ENCODE peak calls at places on chromosome 17, in nine cellular contexts. V, N, Q, X, A, H, S, B and O are unnamed samples.

GRCh38 chr17:63848834-63849689 is 6.6 kb upstream of the SMARCD2 start:
- DNase-seq in S (peak), H (peak), V (peak), A (peak), X (peak), Q (peak), N (peak), B (peak), O (peak)

GRCh38 chr17:56690441-56691291 is 97.2 kb downstream of the NOG start:
- DNase-seq in Q (no peak), A (no peak), S (no peak), V (no peak), B (no peak), N (no peak), X (no peak), H (no peak), O (no peak)

GRCh38 chr17:77475012-77475976 is 334.5 kb downstream of the SEC14L1 start:
- DNase-seq in B (no peak), H (no peak), N (no peak), Q (no peak), V (no peak), A (no peak), S (no peak), X (no peak), O (peak)

GRCh38 chr17:73960469-73960868 is 243.0 kb upstream of the RPL38 start:
- DNase-seq in A (no peak), V (no peak), B (no peak), Q (no peak), X (no peak), H (no peak), N (no peak), S (no peak), O (no peak)

GRCh38 chr17:65750678-65751077 is 189.2 kb upstream of the AXIN2 start:
- DNase-seq in B (peak), A (peak), S (peak), V (peak), N (peak), X (peak), H (peak), Q (no peak), O (peak)

GRCh38 chr17:78806451-78806850 is 24.4 kb upstream of the CYTH1 start:
- DNase-seq in S (no peak), N (no peak), X (no peak), A (no peak), Q (no peak), V (no peak), B (no peak), H (no peak), O (no peak)

GRCh38 chr17:17061516-17061915 is 19.3 kb downstream of the MPRIP start:
- DNase-seq in B (no peak), X (no peak), Q (no peak), S (no peak), A (no peak), V (no peak), N (no peak), H (no peak), O (no peak)

GRCh38 chr17:74392848-74393247 is 25.5 kb downstream of the GPR142 start:
- DNase-seq in B (no peak), S (no peak), Q (no peak), N (no peak), V (no peak), A (no peak), X (no peak), H (no peak), O (no peak)

GRCh38 chr17:17768415-17769088 is 68.2 kb downstream of the SREBF1 start:
- DNase-seq in S (no peak), Q (no peak), H (no peak), A (no peak), V (no peak), B (no peak), N (no peak), X (no peak), O (no peak)

GRCh38 chr17:5826384-5826783 is 242.1 kb upstream of the NLRP1 start:
- DNase-seq in Q (no peak), V (no peak), A (no peak), S (no peak), H (peak), B (no peak), X (no peak), N (no peak), O (no peak)

GRCh38 chr17:72119963-72120877 is 600 bp upstream of the SOX9 start:
- DNase-seq in N (peak), S (peak), V (peak), A (peak), B (peak), H (no peak), Q (peak), X (no peak), O (peak)

GRCh38 chr17:7590743-7591142 is 849 bp upstream of the SOX15 start:
- DNase-seq in A (peak), B (no peak), Q (no peak), S (no peak), N (no peak), H (no peak), X (no peak), V (no peak), O (no peak)

GRCh38 chr17:74729866-74730265 is 7.2 kb upstream of the RAB37 start:
- DNase-seq in S (no peak), H (no peak), X (no peak), N (no peak), Q (no peak), A (no peak), B (no peak), V (no peak), O (no peak)

GRCh38 chr17:80720624-80721577 is 176.3 kb downstream of the RPTOR start:
- DNase-seq in V (peak), S (no peak), Q (no peak), X (peak), A (peak), H (peak), B (no peak), N (no peak), O (no peak)

GRCh38 chr17:78972507-78973105 is 7.1 kb downstream of the LGALS3BP start:
- DNase-seq in A (no peak), Q (no peak), B (no peak), H (no peak), N (no peak), X (no peak), V (no peak), S (no peak), O (no peak)

GRCh38 chr17:55706808-55707773 is 15.6 kb downstream of the TMEM100 start:
- DNase-seq in Q (no peak), H (no peak), S (no peak), X (no peak), A (no peak), B (no peak), V (no peak), N (no peak), O (no peak)

GRCh38 chr17:40317345-40317873 is 8.4 kb downstream of the RARA start:
- DNase-seq in S (peak), V (peak), Q (no peak), X (peak), B (peak), A (no peak), H (no peak), N (peak), O (peak)

GRCh38 chr17:81263371-81264181 is 24.5 kb downstream of the NDUFAF8 start:
- DNase-seq in X (no peak), N (no peak), Q (no peak), A (no peak), V (no peak), S (no peak), H (no peak), B (no peak), O (no peak)

GRCh38 chr17:79781691-79782575 is 4.0 kb downstream of the CBX2 start:
- DNase-seq in B (no peak), H (no peak), S (no peak), X (no peak), N (no peak), V (no peak), A (no peak), Q (no peak), O (no peak)

GRCh38 chr17:51029568-51030463 is 90.9 kb downstream of the SPAG9 start:
- DNase-seq in N (no peak), H (no peak), A (no peak), X (no peak), B (no peak), S (no peak), V (no peak), Q (no peak), O (no peak)

GRCh38 chr17:2347805-2348685 is 10.7 kb downstream of the SGSM2 start:
- DNase-seq in X (no peak), S (no peak), N (no peak), B (no peak), Q (no peak), H (no peak), V (peak), A (peak), O (no peak)

GRCh38 chr17:70071620-70072019 is 3.4 kb upstream of the KCNJ16 start:
- DNase-seq in B (no peak), X (no peak), N (no peak), V (no peak), H (no peak), A (no peak), S (no peak), Q (no peak), O (no peak)

GRCh38 chr17:65166785-65167184 is 29.6 kb downstream of the RGS9 start:
- DNase-seq in N (no peak), Q (no peak), B (no peak), H (no peak), A (no peak), X (no peak), S (no peak), V (no peak), O (no peak)

GRCh38 chr17:82832881-82833475 is 6.8 kb downstream of the ZNF750 start:
- DNase-seq in S (no peak), Q (no peak), H (no peak), B (no peak), V (no peak), N (no peak), X (no peak), A (no peak), O (no peak)

GRCh38 chr17:82832411-82832810 is 7.4 kb downstream of the ZNF750 start:
- DNase-seq in H (no peak), X (no peak), S (no peak), Q (no peak), A (no peak), V (no peak), N (no peak), B (no peak), O (no peak)

GRCh38 chr17:82831041-82831817 is 8.6 kb downstream of the ZNF750 start:
- DNase-seq in V (no peak), B (no peak), Q (no peak), A (no peak), H (no peak), X (no peak), N (no peak), S (no peak), O (no peak)

GRCh38 chr17:82830249-82830661 is 9.6 kb downstream of the ZNF750 start:
- DNase-seq in Q (peak), A (no peak), S (no peak), X (peak), V (no peak), N (peak), B (peak), H (no peak), O (no peak)

GRCh38 chr17:82831818-82832200 is 8.0 kb downstream of the ZNF750 start:
- DNase-seq in H (no peak), N (no peak), Q (no peak), V (no peak), S (no peak), B (no peak), X (no peak), A (no peak), O (no peak)
- H3K4me3 ChIP-seq in H (no peak), N (peak), Q (no peak), V (no peak), S (no peak), B (peak), X (no peak), A (no peak), O (no peak)

GRCh38 chr17:44846206-44846605 is 1.5 kb upstream of the HIGD1B start:
- DNase-seq in A (no peak), X (no peak), N (no peak), B (no peak), Q (no peak), S (no peak), H (no peak), V (no peak), O (no peak)

GRCh38 chr17:44842748-44843147 is 4.9 kb upstream of the HIGD1B start:
- DNase-seq in N (peak), H (no peak), A (no peak), Q (no peak), B (no peak), V (no peak), X (no peak), S (no peak), O (no peak)

GRCh38 chr17:44840936-44841335 is 6.7 kb upstream of the HIGD1B start:
- DNase-seq in Q (no peak), H (no peak), B (no peak), N (no peak), X (no peak), V (no peak), A (no peak), S (no peak), O (no peak)

GRCh38 chr17:44847581-44847980 is at the start of gene HIGD1B:
- DNase-seq in V (no peak), N (peak), B (peak), A (no peak), S (no peak), H (no peak), Q (no peak), X (no peak), O (no peak)

DNA sequence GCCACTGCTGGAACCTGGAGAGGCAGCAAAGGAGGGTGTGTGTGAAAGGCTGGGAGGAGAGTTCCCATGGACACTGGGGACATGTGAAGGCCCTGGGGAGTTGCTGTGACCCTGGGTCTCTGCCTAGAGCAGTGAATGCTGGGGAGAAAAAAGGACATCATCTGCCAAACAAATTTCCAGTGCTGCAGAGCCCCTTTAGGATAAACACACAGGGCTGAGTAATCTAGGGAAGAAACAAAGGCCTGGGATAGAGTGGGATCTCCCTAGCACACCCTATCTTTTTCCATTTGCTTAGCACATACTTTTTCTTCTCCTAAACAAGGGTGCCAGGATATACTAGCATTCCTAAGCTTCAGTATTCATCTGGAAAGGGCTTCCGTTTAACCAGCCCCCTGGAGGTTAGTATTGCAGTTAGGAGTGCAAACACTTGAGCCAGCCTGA is 3.3 kb upstream of the HIGD1B start:
- DNase-seq in S (no peak), H (no peak), V (no peak), Q (no peak), X (no peak), B (peak), A (no peak), N (peak), O (no peak)
- TF ChIP-seq CTCF in S (no peak), H (no peak), V (no peak), Q (no peak), X (no peak), B (no peak), A (no peak), N (no peak), O (no peak)

GRCh38 chr17:42000399-42001076 is 16.7 kb downstream of the DNAJC7 start:
- DNase-seq in B (no peak), V (no peak), X (no peak), A (no peak), N (no peak), Q (no peak), H (no peak), S (no peak), O (no peak)
- H3K27ac ChIP-seq in B (peak), V (peak), X (no peak), A (no peak), N (peak), Q (peak), H (no peak), S (no peak), O (no peak)

DNA sequence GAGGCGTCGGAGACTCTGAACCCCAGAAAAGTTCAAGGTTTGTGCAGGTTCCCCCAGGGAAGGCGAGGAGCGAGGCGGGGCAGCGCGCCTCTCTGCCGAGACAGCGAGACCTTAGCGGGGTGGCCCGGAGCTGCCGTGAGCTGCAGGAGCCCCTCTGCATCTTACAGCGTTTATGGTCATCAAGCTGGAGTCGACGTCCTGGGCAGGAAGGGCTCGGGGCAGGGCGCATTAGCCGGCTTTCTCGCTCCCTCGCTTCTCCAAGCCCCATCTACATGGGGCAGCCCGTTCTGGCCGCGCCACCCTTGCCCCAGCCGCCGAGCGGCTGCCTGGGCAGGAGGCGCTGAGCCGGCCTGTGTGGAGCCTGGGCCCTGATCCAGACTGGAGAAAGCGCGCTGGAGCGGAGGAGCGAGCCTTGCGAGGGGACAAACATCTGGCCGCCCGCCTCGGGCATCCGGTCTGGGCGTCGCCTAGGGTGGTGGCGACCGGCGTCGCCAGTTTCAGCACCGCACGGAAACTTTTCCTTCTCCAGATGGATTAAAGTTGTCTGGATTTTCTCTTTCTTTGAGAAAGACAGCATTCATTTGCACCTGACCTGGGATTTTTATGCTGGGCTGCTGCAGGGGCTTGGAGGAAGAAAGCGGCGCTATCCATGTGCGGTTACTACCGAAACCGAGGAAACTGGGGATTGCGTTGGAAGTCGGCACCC is 750 bp downstream of the TMEM132E start:
- DNase-seq in X (no peak), Q (no peak), B (peak), N (peak), A (peak), S (no peak), V (no peak), H (no peak), O (no peak)
- H3K4me3 ChIP-seq in X (peak), Q (peak), B (peak), N (peak), A (peak), S (no peak), V (peak), H (peak), O (peak)

GRCh38 chr17:39077874-39078273 is 73.6 kb downstream of the PLXDC1 start:
- DNase-seq in H (no peak), S (no peak), X (no peak), N (no peak), B (no peak), V (no peak), Q (no peak), A (no peak), O (no peak)
- TF ChIP-seq CTCF in H (no peak), S (no peak), X (no peak), N (no peak), B (no peak), V (no peak), Q (no peak), A (no peak), O (no peak)

GRCh38 chr17:28318759-28319660 is at the start of gene TMEM97:
- DNase-seq in X (peak), N (peak), S (peak), A (peak), V (peak), H (peak), Q (peak), B (peak), O (peak)
- H3K27ac ChIP-seq in X (peak), N (peak), S (peak), A (no peak), V (peak), H (peak), Q (no peak), B (peak), O (peak)

GRCh38 chr17:30124273-30124796 is 7.7 kb downstream of the NSRP1 start:
- DNase-seq in X (no peak), V (no peak), A (no peak), H (no peak), S (no peak), N (no peak), B (no peak), Q (no peak), O (no peak)
- H3K4me3 ChIP-seq in X (no peak), V (no peak), A (no peak), H (no peak), S (no peak), N (no peak), B (no peak), Q (no peak), O (no peak)

DNA sequence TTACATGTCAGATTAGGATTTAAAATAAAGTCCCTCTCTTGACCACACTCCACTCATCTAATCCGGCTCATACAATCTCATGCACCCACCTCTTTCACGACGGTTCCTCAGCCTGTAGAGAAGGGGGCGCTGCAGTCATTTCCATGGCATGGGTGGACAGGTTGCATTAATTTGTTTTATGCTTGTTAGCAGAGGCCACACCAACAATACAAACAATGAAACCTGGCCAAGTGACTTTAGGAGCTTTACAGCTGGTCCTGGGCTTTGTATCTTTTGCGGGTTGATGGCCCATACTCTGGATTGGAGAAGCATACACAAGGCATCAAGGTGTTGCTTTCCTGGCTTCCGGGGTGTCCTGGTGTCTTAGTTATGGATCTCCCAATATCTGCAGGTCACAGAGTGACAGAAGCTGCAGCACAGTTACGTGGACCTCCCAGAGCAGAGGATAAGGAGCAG is 9.7 kb upstream of the SNF8 start:
- DNase-seq in N (no peak), S (peak), V (peak), Q (no peak), B (no peak), A (no peak), H (no peak), X (no peak), O (no peak)
- TF ChIP-seq CTCF in N (no peak), S (peak), V (peak), Q (no peak), B (no peak), A (no peak), H (peak), X (no peak), O (no peak)